ENCODE peak calls at places on chromosomes 7 and 10, in ten cellular contexts. C is uterus, M is transverse colon, U is A549, Z is testis, K is heart left ventricle, T is esophagus squamous epithelium, X is sigmoid colon, B is GM12878, O is tibial nerve. L is an unnamed sample.

GRCh38 chr10:124678566-124679240 is 65.5 kb downstream of the FAM53B start:
- DNase-seq in O (no peak), C (no peak), T (no peak), U (no peak), Z (no peak), M (no peak), B (no peak), K (no peak), X (no peak), L (no peak)

GRCh38 chr7:30743371-30744074 is 8.4 kb upstream of the INMT start:
- DNase-seq in Z (peak; percentile 75), O (no peak), T (no peak), K (peak; percentile 58), X (no peak), M (no peak), C (no peak), B (no peak), U (no peak), L (no peak)

GRCh38 chr7:151148319-151149259 is 18.9 kb downstream of the GBX1 start:
- DNase-seq in M (peak; percentile 3), C (no peak), X (no peak), T (no peak), B (no peak), O (no peak), Z (no peak), U (no peak), K (no peak), L (peak; percentile 23)

GRCh38 chr7:66189695-66190503 is 15.2 kb upstream of the TPST1 start:
- DNase-seq in X (no peak), K (no peak), O (no peak), T (no peak), B (no peak), U (no peak), M (no peak), Z (no peak), C (no peak), L (peak; percentile 69)

GRCh38 chr7:30771859-30772429 is 727 bp downstream of the MINDY4 start:
- DNase-seq in T (no peak), O (no peak), K (no peak), U (peak; percentile 34), X (no peak), Z (no peak), M (no peak), B (no peak), C (no peak), L (no peak)

GRCh38 chr7:138546064-138546619 is 86.1 kb downstream of the TRIM24 start:
- DNase-seq in X (no peak), B (no peak), O (no peak), M (no peak), Z (no peak), C (no peak), K (no peak), T (no peak), U (no peak), L (no peak)

GRCh38 chr10:3848768-3849643 is 64.0 kb upstream of the KLF6 start:
- DNase-seq in M (no peak), U (no peak), B (no peak), T (no peak), Z (no peak), K (no peak), O (no peak), X (no peak), C (no peak), L (no peak)

GRCh38 chr7:130385600-130386066 is 5.3 kb downstream of the CPA1 start:
- DNase-seq in T (no peak), M (no peak), Z (no peak), B (no peak), C (no peak), X (no peak), O (no peak), U (no peak), K (no peak), L (no peak)

GRCh38 chr10:99619851-99620712 is at the start of gene SLC25A28:
- DNase-seq in M (peak; percentile 95), T (peak; percentile 89), K (peak; percentile 97), X (peak; percentile 99), O (peak; percentile 89), Z (peak; percentile 98), C (peak; percentile 98), B (peak; percentile 100), U (peak; percentile 97), L (peak; percentile 96)

GRCh38 chr10:99620713-99621453 is 644 bp upstream of the SLC25A28 start:
- DNase-seq in K (peak; percentile 96), M (peak; percentile 93), T (peak; percentile 68), Z (peak; percentile 91), B (peak; percentile 26), O (peak; percentile 93), C (peak; percentile 94), X (peak; percentile 98), U (peak; percentile 84), L (peak; percentile 91)

GRCh38 chr10:99623919-99624318 is 3.7 kb upstream of the SLC25A28 start:
- DNase-seq in X (no peak), O (no peak), U (no peak), T (no peak), K (no peak), C (no peak), Z (no peak), M (no peak), B (no peak), L (no peak)

GRCh38 chr10:99619090-99619800 is 994 bp downstream of the SLC25A28 start:
- DNase-seq in C (no peak), X (no peak), K (no peak), T (no peak), B (peak; percentile 39), U (no peak), M (no peak), Z (no peak), O (no peak), L (no peak)

DNA sequence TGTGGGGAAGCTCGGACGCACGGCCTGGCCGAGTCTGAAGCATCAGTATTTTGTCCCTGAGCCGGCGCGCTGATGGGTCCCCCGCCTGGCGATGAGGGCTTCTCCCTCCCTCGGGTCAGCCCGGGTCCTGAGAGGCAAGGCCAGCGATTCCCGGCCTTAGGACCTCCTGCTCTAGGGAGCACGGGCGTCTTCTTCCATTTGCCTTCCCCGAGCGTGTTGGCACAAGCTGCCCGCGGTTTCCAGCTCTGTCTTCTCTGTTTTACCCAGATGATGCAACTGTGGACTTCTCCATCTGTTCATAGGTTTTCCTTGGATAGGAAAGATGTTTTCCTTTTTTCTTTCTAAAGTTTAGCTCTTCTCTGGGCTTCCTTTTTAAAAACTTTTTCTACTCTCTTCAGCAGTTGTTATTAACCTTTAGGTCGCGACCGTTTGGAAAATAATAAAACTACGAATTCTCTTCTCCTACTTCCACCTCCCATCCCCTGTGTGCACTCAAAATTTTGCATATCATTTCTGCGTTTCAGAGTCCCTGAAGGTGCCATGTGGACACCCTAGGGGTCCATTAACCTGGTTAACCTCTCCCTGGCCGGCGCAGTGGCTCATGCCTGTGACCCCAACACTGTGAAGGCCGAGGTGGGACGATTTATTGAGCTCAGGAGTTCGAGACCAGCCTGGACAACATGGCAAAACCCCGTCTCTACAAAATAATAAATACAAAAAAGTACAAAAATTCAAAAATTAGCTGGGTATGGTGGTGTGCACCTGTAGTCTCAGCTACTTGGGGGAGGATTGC is 1.4 kb upstream of the SLC25A28 start:
- DNase-seq in U (no peak), X (no peak), B (no peak), M (no peak), O (no peak), Z (no peak), T (no peak), C (no peak), K (no peak), L (no peak)
- TF ChIP-seq POLR2A in U (peak; percentile 94), X (peak; percentile 76), B (no peak), M (peak; percentile 74), O (peak; percentile 81), Z (peak; percentile 30), T (peak; percentile 80), C (no peak), K (peak; percentile 83), L (no peak)

GRCh38 chr10:32326119-32326518 is 20.8 kb downstream of the EPC1 start:
- DNase-seq in B (peak; percentile 47), X (no peak), K (no peak), M (no peak), C (no peak), Z (no peak), U (no peak), T (no peak), O (no peak), L (no peak)

GRCh38 chr10:32326680-32327363 is 20.1 kb downstream of the EPC1 start:
- DNase-seq in K (no peak), B (no peak), X (no peak), Z (no peak), C (no peak), M (no peak), T (no peak), U (no peak), O (no peak), L (no peak)

GRCh38 chr10:32329061-32329460 is 17.9 kb downstream of the EPC1 start:
- DNase-seq in T (no peak), K (no peak), U (no peak), O (no peak), Z (no peak), X (no peak), C (no peak), B (no peak), M (no peak), L (no peak)

GRCh38 chr10:32328499-32328898 is 18.5 kb downstream of the EPC1 start:
- DNase-seq in Z (no peak), K (no peak), T (no peak), M (no peak), B (no peak), O (no peak), X (no peak), U (no peak), C (no peak), L (no peak)

GRCh38 chr10:32327364-32327691 is 19.6 kb downstream of the EPC1 start:
- DNase-seq in C (no peak), B (no peak), M (no peak), K (no peak), X (no peak), T (no peak), O (no peak), U (no peak), Z (no peak), L (no peak)
- H3K27ac ChIP-seq in C (no peak overlapping the region), B (peak overlapping the region; percentile 66), M (no peak overlapping the region), K (no peak overlapping the region), X (no peak overlapping the region), T (no peak overlapping the region), O (no peak overlapping the region), U (no peak overlapping the region), Z (no peak overlapping the region), L (no peak overlapping the region)

GRCh38 chr7:93921607-93922446 is at the start of gene GNG11:
- DNase-seq in B (no peak), O (peak; percentile 61), T (peak; percentile 17), X (peak; percentile 91), U (peak; percentile 38), Z (peak; percentile 81), M (peak; percentile 46), C (peak; percentile 79), K (peak; percentile 88), L (peak; percentile 80)
- TF ChIP-seq POLR2A in B (no peak), O (no peak), T (peak; percentile 38), X (no peak), U (peak; percentile 47), Z (no peak), M (no peak), C (peak; percentile 32), K (peak; percentile 73), L (no peak)

DNA sequence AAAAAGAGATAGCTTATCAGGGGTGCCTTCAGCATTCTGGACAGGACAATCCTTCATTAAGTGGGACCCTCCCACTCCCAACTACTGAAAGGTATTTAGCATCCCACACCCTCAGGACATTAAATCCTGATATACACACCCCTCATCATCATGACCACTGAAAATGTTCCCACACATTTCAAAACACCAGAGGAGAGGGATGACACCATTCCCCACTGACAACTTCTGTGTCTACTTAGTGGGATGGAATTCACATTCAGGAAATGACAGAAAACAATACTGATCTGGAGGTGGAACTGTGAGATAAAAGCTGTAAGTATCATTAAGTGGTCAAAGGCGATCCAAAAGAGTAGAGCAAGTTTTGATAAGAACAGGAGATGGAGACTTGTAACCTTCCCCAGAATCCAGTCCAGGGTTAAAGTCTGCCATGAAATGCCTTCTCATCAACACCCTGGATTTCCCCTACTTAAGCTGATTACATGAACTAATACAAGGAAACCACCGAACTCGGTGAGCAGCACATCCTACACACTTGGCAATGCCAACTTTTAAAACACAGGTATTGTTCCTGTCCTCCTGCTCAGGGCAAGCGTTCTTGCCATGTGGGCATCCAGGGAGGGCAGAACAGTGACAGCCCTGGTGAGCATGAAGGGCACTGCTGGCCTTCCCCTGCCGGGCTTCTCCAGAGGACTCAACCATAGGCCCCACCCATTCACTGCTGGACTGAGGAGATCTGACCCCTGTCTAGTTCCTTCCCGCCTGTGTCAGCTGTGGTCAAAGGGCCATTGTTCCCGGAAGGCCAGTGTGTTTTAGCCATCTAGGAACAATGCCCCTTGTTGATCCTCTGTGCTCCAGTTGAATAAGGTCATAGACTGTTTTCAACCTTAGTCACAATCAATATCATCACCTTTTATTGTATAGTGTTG is 85.0 kb downstream of the SGMS1 start:
- DNase-seq in X (no peak), T (no peak), K (peak; percentile 35), O (no peak), B (no peak), Z (peak; percentile 60), C (no peak), M (no peak), U (no peak), L (no peak)
- H3K27ac ChIP-seq in X (no peak overlapping the region), T (no peak overlapping the region), K (no peak overlapping the region), O (no peak overlapping the region), B (peak overlapping the region; percentile 86), Z (no peak overlapping the region), C (no peak overlapping the region), M (no peak overlapping the region), U (no peak overlapping the region), L (no peak overlapping the region)